ENCODE peak calls at places on chromosomes 16 and 17, in four cellular contexts. One of them, this sample, is unnamed.

GRCh38 chr17:72569193-72569946 is 448.6 kb downstream of the SOX9 start:
- DNase-seq in thoracic aorta: no peak
- DNase-seq in NCI-H460: no peak
- DNase-seq in uterus: no peak
- DNase-seq in this sample: no peak

GRCh38 chr16:10453159-10453510 is 67.3 kb downstream of the ATF7IP2 start:
- DNase-seq in NCI-H460: no peak
- DNase-seq in uterus: no peak
- DNase-seq in thoracic aorta: no peak
- DNase-seq in this sample: no peak

GRCh38 chr17:77354721-77355455 is 214.1 kb downstream of the SEC14L1 start:
- DNase-seq in thoracic aorta: no peak
- DNase-seq in NCI-H460: no peak
- DNase-seq in uterus: peak
- DNase-seq in this sample: peak

GRCh38 chr16:69477546-69477945 is 53.1 kb downstream of the CYB5B start:
- DNase-seq in NCI-H460: no peak
- DNase-seq in thoracic aorta: no peak
- DNase-seq in uterus: no peak
- DNase-seq in this sample: no peak

GRCh38 chr16:54326266-54326662 is 39.7 kb upstream of the IRX3 start:
- DNase-seq in thoracic aorta: no peak
- DNase-seq in uterus: no peak
- DNase-seq in NCI-H460: no peak
- DNase-seq in this sample: no peak

GRCh38 chr17:78966123-78966813 is 13.5 kb downstream of the LGALS3BP start:
- DNase-seq in uterus: peak
- DNase-seq in thoracic aorta: no peak
- DNase-seq in NCI-H460: no peak
- DNase-seq in this sample: no peak

GRCh38 chr17:77889866-77890760 is 68.4 kb upstream of the TNRC6C start:
- DNase-seq in NCI-H460: no peak
- DNase-seq in uterus: no peak
- DNase-seq in thoracic aorta: no peak
- DNase-seq in this sample: no peak

GRCh38 chr17:80414508-80414802 is 512 bp upstream of the ENDOV start:
- DNase-seq in NCI-H460: no peak
- DNase-seq in uterus: no peak
- DNase-seq in thoracic aorta: no peak
- DNase-seq in this sample: no peak

GRCh38 chr17:3885970-3886369 is 6.9 kb downstream of the CAMKK1 start:
- DNase-seq in uterus: no peak
- DNase-seq in thoracic aorta: no peak
- DNase-seq in NCI-H460: peak
- DNase-seq in this sample: no peak

GRCh38 chr17:76504117-76504516 is 2.9 kb upstream of the RHBDF2 start:
- DNase-seq in uterus: no peak
- DNase-seq in NCI-H460: no peak
- DNase-seq in thoracic aorta: no peak
- DNase-seq in this sample: no peak

GRCh38 chr16:73713817-73714495 is 582.7 kb upstream of the PSMD7 start:
- DNase-seq in NCI-H460: peak
- DNase-seq in uterus: no peak
- DNase-seq in thoracic aorta: no peak
- DNase-seq in this sample: no peak

GRCh38 chr17:4945944-4946280 is 2.4 kb downstream of the PFN1 start:
- DNase-seq in NCI-H460: no peak
- DNase-seq in uterus: no peak
- DNase-seq in thoracic aorta: no peak
- DNase-seq in this sample: no peak

This sample was measured in coronary artery.